ENCODE peak calls at places on chromosome 16, in seven cellular contexts. N, Y, O, G, H, L and Z are unnamed samples.

GRCh38 chr16:29756654-29757053 is 10.9 kb upstream of the C16orf54 start:
- DNase-seq in G (no peak), Y (no peak), H (no peak), N (no peak), O (no peak), L (no peak), Z (no peak)

GRCh38 chr16:11670171-11671131 is 2.2 kb downstream of the SNN start:
- DNase-seq in N (no peak), G (no peak), Y (no peak), L (peak; percentile 59), O (no peak), H (no peak), Z (no peak)

GRCh38 chr16:84498859-84499620 is 5.4 kb downstream of the MEAK7 start:
- DNase-seq in L (no peak), Y (no peak), H (no peak), O (no peak), G (no peak), N (peak; percentile 22), Z (no peak)

GRCh38 chr16:57720142-57720575 is 15.4 kb upstream of the KATNB1 start:
- DNase-seq in N (peak; percentile 72), G (peak; percentile 79), L (peak; percentile 67), Y (peak; percentile 45), H (no peak), O (no peak), Z (peak; percentile 19)

GRCh38 chr16:8958344-8958808 is 5.3 kb downstream of the USP7 start:
- DNase-seq in L (peak; percentile 42), H (peak; percentile 43), Y (peak; percentile 76), O (no peak), N (peak; percentile 45), G (peak; percentile 11), Z (no peak)

GRCh38 chr16:7150230-7150629 is 182.4 kb upstream of the RBFOX1 start:
- DNase-seq in N (no peak), H (no peak), Y (no peak), G (no peak), O (no peak), L (no peak), Z (no peak)

GRCh38 chr16:1823821-1824220 is 2.8 kb downstream of the HAGH start:
- DNase-seq in O (no peak), H (no peak), L (peak; percentile 15), N (peak; percentile 76), Y (no peak), G (peak; percentile 86), Z (no peak)

GRCh38 chr16:27154573-27155521 is 48.5 kb upstream of the KDM8 start:
- DNase-seq in H (no peak), Y (no peak), L (peak; percentile 70), O (no peak), N (peak; percentile 21), G (peak; percentile 41), Z (peak; percentile 10)

GRCh38 chr16:11796227-11797165 is 562 bp downstream of the ZC3H7A start:
- DNase-seq in N (peak; percentile 55), G (peak; percentile 69), Y (peak; percentile 18), H (no peak), O (no peak), L (peak; percentile 25), Z (no peak)

GRCh38 chr16:83701494-83701893 is 106.3 kb upstream of the HSBP1 start:
- DNase-seq in L (peak; percentile 36), G (peak; percentile 83), Y (peak; percentile 9), N (peak; percentile 58), O (no peak), H (no peak), Z (peak; percentile 30)

GRCh38 chr16:3195975-3196374 is 8.0 kb downstream of the OR1F1 start:
- DNase-seq in L (no peak), O (no peak), G (no peak), Y (peak; percentile 23), N (peak; percentile 51), H (no peak), Z (no peak)

GRCh38 chr16:1723450-1724147 is 17.6 kb downstream of the MAPK8IP3 start:
- DNase-seq in L (peak; percentile 51), Y (peak; percentile 12), H (peak; percentile 17), O (no peak), N (peak; percentile 59), G (peak; percentile 71), Z (no peak)

GRCh38 chr16:27374231-27374793 is 27.7 kb upstream of the IL21R start:
- DNase-seq in G (no peak), N (no peak), L (peak; percentile 28), H (no peak), Y (no peak), O (no peak), Z (no peak)

GRCh38 chr16:51152691-51153261 is 1.7 kb upstream of the SALL1 start:
- DNase-seq in N (peak; percentile 48), O (no peak), G (peak; percentile 51), Y (no peak), H (peak; percentile 40), L (no peak), Z (no peak)